ENCODE peak calls at places on chromosomes 12 and 14, in nine cellular contexts. Y is CD8-positive, alpha-beta T cell; E is transverse colon; S is tibial nerve; H is HepG2; Q is aorta; M is tibial artery; L is fibroblast of lung; Z is WERI-Rb-1. U is an unnamed sample.

GRCh38 chr12:54352891-54353874 is 11.1 kb downstream of the GPR84 start:
- DNase-seq in Y (no peak), E (no peak), S (no peak), H (no peak), Q (no peak), M (no peak), L (peak; percentile 71), Z (peak; percentile 81), U (no peak)

GRCh38 chr14:61959348-61959747 is 197.1 kb downstream of the SNAPC1 start:
- DNase-seq in Y (no peak), E (no peak), S (no peak), H (no peak), Q (no peak), M (no peak), L (no peak), Z (no peak), U (no peak)

GRCh38 chr14:55477680-55478079 is 37.3 kb upstream of the TBPL2 start:
- DNase-seq in Y (no peak), E (no peak), S (no peak), H (no peak), Q (no peak), M (no peak), L (no peak), Z (no peak), U (no peak)

GRCh38 chr14:49463146-49463545 is 123.0 kb downstream of the RPS29 start:
- DNase-seq in Y (no peak), E (no peak), S (no peak), H (no peak), Q (no peak), M (no peak), L (no peak), Z (no peak), U (no peak)

GRCh38 chr12:123165537-123165936 is 14.6 kb upstream of the PITPNM2 start:
- DNase-seq in Y (no peak), E (no peak), S (no peak), H (no peak), Q (no peak), M (no peak), L (no peak), Z (no peak), U (no peak)

GRCh38 chr12:109707470-109707821 is 6.2 kb upstream of the FAM222A start:
- DNase-seq in Y (no peak), E (no peak), S (no peak), H (peak; percentile 45), Q (no peak), M (no peak), L (no peak), Z (no peak), U (no peak)

GRCh38 chr14:53515264-53515663 is 362.1 kb upstream of the DDHD1 start:
- DNase-seq in Y (no peak), E (no peak), S (no peak), H (no peak), Q (no peak), M (no peak), L (peak; percentile 41), Z (no peak), U (no peak)

GRCh38 chr12:109189291-109189690 is 72.9 kb downstream of the ACACB start:
- DNase-seq in Y (no peak), E (no peak), S (no peak), H (no peak), Q (no peak), M (no peak), L (no peak), Z (no peak), U (no peak)

GRCh38 chr12:80272516-80272915 is 171.5 kb upstream of the PTPRQ start:
- DNase-seq in Y (no peak), E (no peak), S (no peak), H (no peak), Q (no peak), M (no peak), L (no peak), Z (no peak), U (no peak)

GRCh38 chr12:68581926-68582325 is 28.8 kb upstream of the RAP1B start:
- DNase-seq in Y (no peak), E (no peak), S (no peak), H (no peak), Q (no peak), M (no peak), L (peak; percentile 60), Z (no peak), U (no peak)

GRCh38 chr12:95316798-95317197 is 99.2 kb downstream of the VEZT start:
- DNase-seq in Y (no peak), E (no peak), S (no peak), H (peak; percentile 38), Q (no peak), M (no peak), L (no peak), Z (no peak), U (no peak)
- H3K27ac ChIP-seq in Y (no peak overlapping the region), E (no peak overlapping the region), S (no peak overlapping the region), H (no peak overlapping the region), Q (no peak overlapping the region), M (no peak overlapping the region), L (no peak overlapping the region), Z (no peak overlapping the region), U (no peak overlapping the region)

GRCh38 chr12:50241178-50241577 is 42.1 kb downstream of the LIMA1 start:
- DNase-seq in Y (no peak), E (no peak), S (no peak), H (peak; percentile 88), Q (no peak), M (no peak), L (peak; percentile 76), Z (no peak), U (no peak)
- H3K27ac ChIP-seq in Y (no peak overlapping the region), E (peak overlapping the region; percentile 82), S (peak overlapping the region; percentile 92), H (no peak overlapping the region), Q (peak overlapping the region; percentile 57), M (peak overlapping the region; percentile 75), L (peak overlapping the region; percentile 96), Z (no peak overlapping the region), U (no peak overlapping the region)

GRCh38 chr12:53059434-53060063 is 9.7 kb downstream of the TNS2 start:
- DNase-seq in Y (no peak), E (no peak), S (peak; percentile 14), H (no peak), Q (no peak), M (no peak), L (no peak), Z (no peak), U (no peak)

GRCh38 chr12:53060064-53060720 is 10.3 kb downstream of the TNS2 start:
- DNase-seq in Y (no peak), E (no peak), S (peak; percentile 11), H (no peak), Q (no peak), M (no peak), L (no peak), Z (no peak), U (no peak)

GRCh38 chr12:53061404-53062010 is 11.6 kb downstream of the TNS2 start:
- DNase-seq in Y (no peak), E (peak; percentile 78), S (peak; percentile 41), H (peak; percentile 92), Q (no peak), M (peak; percentile 30), L (no peak), Z (peak; percentile 61), U (no peak)

GRCh38 chr12:53062011-53062961 is 12.4 kb downstream of the TNS2 start:
- DNase-seq in Y (no peak), E (no peak), S (peak; percentile 14), H (no peak), Q (no peak), M (peak; percentile 25), L (no peak), Z (no peak), U (no peak)

DNA sequence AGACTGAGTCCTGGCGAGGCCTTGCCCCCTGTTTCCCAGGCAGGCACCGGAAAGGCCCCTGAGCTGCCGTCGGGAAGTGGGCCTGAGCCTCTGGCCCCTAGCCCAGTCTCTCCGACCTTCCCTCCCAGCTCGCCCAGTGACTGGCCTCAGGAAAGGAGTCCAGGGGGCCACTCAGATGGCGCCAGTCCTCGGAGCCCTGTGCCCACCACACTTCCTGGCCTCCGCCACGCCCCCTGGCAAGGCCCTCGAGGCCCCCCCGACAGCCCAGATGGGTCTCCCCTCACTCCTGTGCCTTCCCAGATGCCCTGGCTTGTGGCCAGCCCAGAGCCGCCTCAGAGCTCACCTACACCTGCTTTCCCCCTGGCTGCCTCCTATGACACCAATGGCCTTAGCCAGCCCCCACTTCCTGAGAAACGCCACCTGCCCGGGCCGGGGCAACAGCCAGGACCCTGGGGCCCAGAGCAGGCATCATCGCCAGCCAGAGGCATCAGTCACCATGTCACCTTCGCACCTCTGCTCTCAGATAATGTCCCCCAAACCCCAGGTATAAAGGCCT is 10.9 kb downstream of the TNS2 start:
- DNase-seq in Y (no peak), E (no peak), S (peak; percentile 27), H (no peak), Q (no peak), M (peak; percentile 42), L (no peak), Z (no peak), U (no peak)
- H3K27ac ChIP-seq in Y (no peak overlapping the region), E (peak overlapping the region; percentile 36), S (peak overlapping the region; percentile 100), H (no peak overlapping the region), Q (peak overlapping the region; percentile 18), M (peak overlapping the region; percentile 99), L (no peak overlapping the region), Z (no peak overlapping the region), U (no peak overlapping the region)

GRCh38 chr12:116436561-116437249 is 122.5 kb upstream of the MAP1LC3B2 start:
- DNase-seq in Y (no peak), E (peak; percentile 42), S (no peak), H (peak; percentile 62), Q (no peak), M (no peak), L (no peak), Z (no peak), U (no peak)

GRCh38 chr12:116435984-116436383 is 123.2 kb upstream of the MAP1LC3B2 start:
- DNase-seq in Y (no peak), E (no peak), S (no peak), H (no peak), Q (no peak), M (no peak), L (no peak), Z (no peak), U (no peak)

GRCh38 chr12:116432321-116432750 is 126.8 kb upstream of the MAP1LC3B2 start:
- DNase-seq in Y (no peak), E (no peak), S (no peak), H (no peak), Q (no peak), M (no peak), L (peak; percentile 92), Z (no peak), U (no peak)

GRCh38 chr12:116431677-116432300 is 127.4 kb upstream of the MAP1LC3B2 start:
- DNase-seq in Y (no peak), E (no peak), S (no peak), H (no peak), Q (no peak), M (no peak), L (no peak), Z (no peak), U (no peak)

GRCh38 chr12:116434155-116435065 is 124.8 kb upstream of the MAP1LC3B2 start:
- DNase-seq in Y (no peak), E (peak; percentile 77), S (peak; percentile 78), H (no peak), Q (peak; percentile 95), M (peak; percentile 92), L (peak; percentile 95), Z (peak; percentile 62), U (peak; percentile 59)
- H3K27ac ChIP-seq in Y (no peak overlapping the region), E (peak overlapping the region; percentile 77), S (peak overlapping the region; percentile 93), H (no peak overlapping the region), Q (peak overlapping the region; percentile 97), M (peak overlapping the region; percentile 66), L (peak overlapping the region; percentile 75), Z (no peak overlapping the region), U (no peak overlapping the region)